ENCODE peak calls at places on chromosomes 2 and 18, in ten cellular contexts. W is left lung, O is heart left ventricle, U is IMR-90, P is colonic mucosa, B is fibroblast of lung, S is psoas muscle, Q is bronchial epithelial cell, C is uterus, Z is AG04449. K is an unnamed sample.
A peak's percentile ranks its signal among the peaks of the same experiment; 100 is the strongest.

GRCh38 chr2:18132697-18133096 is 254.2 kb downstream of the KCNS3 start:
- DNase-seq in W (no peak), P (no peak), Q (peak; percentile 44), S (no peak), C (no peak), B (peak; percentile 9), U (peak; percentile 7), O (no peak), Z (no peak), K (no peak)

GRCh38 chr2:42903821-42904575 is 111.6 kb upstream of the HAAO start:
- DNase-seq in U (no peak), Z (no peak), O (no peak), Q (peak; percentile 74), W (no peak), C (no peak), P (no peak), S (no peak), B (no peak), K (no peak)

GRCh38 chr18:44497757-44498490 is 182.8 kb upstream of the SETBP1 start:
- DNase-seq in C (peak; percentile 18), Q (no peak), P (no peak), B (no peak), W (no peak), Z (no peak), S (no peak), O (no peak), U (no peak), K (no peak)

GRCh38 chr2:189204322-189204941 is 24.9 kb upstream of the COL5A2 start:
- DNase-seq in O (no peak), U (peak; percentile 67), B (peak; percentile 65), Z (no peak), Q (peak; percentile 79), S (no peak), C (no peak), P (no peak), W (no peak), K (peak; percentile 43)

GRCh38 chr2:126953483-126953882 is 54.8 kb downstream of the TEX51 start:
- DNase-seq in C (no peak), Q (no peak), B (no peak), U (no peak), O (no peak), Z (no peak), P (no peak), W (no peak), S (no peak), K (no peak)

GRCh38 chr2:23414876-23415275 is 29.9 kb downstream of the KLHL29 start:
- DNase-seq in U (peak; percentile 48), P (no peak), B (no peak), O (no peak), Z (no peak), W (no peak), C (no peak), Q (no peak), S (no peak), K (no peak)

GRCh38 chr18:13443546-13443945 is 225.0 kb downstream of the LDLRAD4 start:
- DNase-seq in S (no peak), C (no peak), W (no peak), U (no peak), P (no peak), B (no peak), Q (no peak), Z (no peak), O (no peak), K (no peak)

GRCh38 chr18:79765491-79766245 is 32.1 kb upstream of the KCNG2 start:
- DNase-seq in B (peak; percentile 57), S (no peak), C (no peak), Q (no peak), W (no peak), P (no peak), U (peak; percentile 44), O (no peak), Z (no peak), K (peak; percentile 56)

GRCh38 chr2:34627003-34627402 is 1027.9 kb upstream of the FAM98A start:
- DNase-seq in B (no peak), P (no peak), Z (no peak), U (no peak), W (no peak), C (no peak), Q (no peak), S (no peak), O (no peak), K (no peak)

GRCh38 chr18:12334280-12335262 is 26.5 kb downstream of the TUBB6 start:
- DNase-seq in C (no peak), B (no peak), Q (no peak), S (no peak), U (no peak), P (no peak), O (no peak), W (no peak), Z (no peak), K (no peak)

GRCh38 chr2:134289225-134289624 is 35.4 kb downstream of the MGAT5 start:
- DNase-seq in S (no peak), P (no peak), B (no peak), O (no peak), W (no peak), Z (no peak), C (no peak), Q (no peak), U (no peak), K (no peak)

GRCh38 chr2:71787476-71788185 is 334.3 kb downstream of the DYSF start:
- DNase-seq in Z (no peak), O (no peak), S (no peak), U (no peak), B (no peak), P (peak; percentile 7), C (no peak), W (no peak), Q (no peak), K (no peak)

GRCh38 chr2:220394433-220394832 is 767.0 kb downstream of the SLC4A3 start:
- DNase-seq in S (no peak), C (peak; percentile 25), B (peak; percentile 61), W (no peak), O (no peak), U (peak; percentile 58), Z (no peak), Q (peak; percentile 57), P (no peak), K (peak; percentile 86)

GRCh38 chr2:29322011-29322410 is 206.8 kb downstream of the CLIP4 start:
- DNase-seq in S (no peak), B (no peak), U (no peak), Z (no peak), W (no peak), O (no peak), Q (peak; percentile 12), C (no peak), P (no peak), K (peak; percentile 45)

GRCh38 chr2:172440795-172441194 is 13.4 kb downstream of the ITGA6 start:
- DNase-seq in S (no peak), C (no peak), P (no peak), Z (no peak), U (no peak), B (no peak), O (no peak), W (no peak), Q (peak; percentile 83), K (no peak)

GRCh38 chr2:217835931-217836881 is 166.6 kb downstream of the TNS1 start:
- DNase-seq in W (no peak), O (peak; percentile 79), P (peak; percentile 38), U (peak; percentile 91), Q (no peak), S (peak; percentile 85), B (peak; percentile 92), Z (peak; percentile 60), C (peak; percentile 81), K (peak; percentile 97)

GRCh38 chr18:58996131-58996632 is 131.5 kb downstream of the ZNF532 start:
- DNase-seq in P (no peak), Q (peak; percentile 35), U (peak; percentile 91), B (peak; percentile 80), Z (peak; percentile 76), W (no peak), C (no peak), S (no peak), O (no peak), K (peak; percentile 98)

GRCh38 chr2:24827321-24828261 is 34.4 kb downstream of the CENPO start:
- DNase-seq in B (peak; percentile 91), P (peak; percentile 86), C (peak; percentile 80), Q (peak; percentile 73), O (no peak), U (peak; percentile 89), Z (peak; percentile 61), W (no peak), S (peak; percentile 81), K (peak; percentile 93)

GRCh38 chr2:24824071-24824588 is 30.9 kb downstream of the CENPO start:
- DNase-seq in O (no peak), U (no peak), Z (no peak), W (no peak), Q (no peak), P (peak; percentile 12), C (no peak), S (peak; percentile 38), B (no peak), K (no peak)

GRCh38 chr2:24822049-24822706 is 29.0 kb downstream of the CENPO start:
- DNase-seq in W (no peak), B (no peak), S (no peak), O (no peak), Q (no peak), Z (no peak), P (peak; percentile 7), U (no peak), C (no peak), K (no peak)

GRCh38 chr2:24825883-24826800 is 32.9 kb downstream of the CENPO start:
- DNase-seq in U (no peak), O (no peak), S (peak; percentile 44), P (no peak), B (no peak), W (no peak), Z (no peak), Q (peak; percentile 41), C (no peak), K (peak; percentile 28)

GRCh38 chr2:24824966-24825882 is 32.0 kb downstream of the CENPO start:
- DNase-seq in Q (no peak), S (peak; percentile 28), C (no peak), B (no peak), P (peak; percentile 30), U (no peak), W (no peak), Z (no peak), O (no peak), K (peak; percentile 36)
- TF ChIP-seq CTCF in Q (peak; percentile 62), S (peak; percentile 23), C (no peak), B (peak; percentile 38), P (peak; percentile 36), U (peak; percentile 33), W (peak; percentile 27), Z (peak; percentile 39), O (peak; percentile 45), K (peak; percentile 62)

GRCh38 chr18:31309115-31309514 is 8.8 kb upstream of the DSG1 start:
- DNase-seq in Z (no peak), S (no peak), B (no peak), U (no peak), P (no peak), Q (no peak), O (no peak), W (no peak), C (no peak), K (no peak)
- H3K4me3 ChIP-seq in Z (no peak overlapping the region), S (no peak overlapping the region), B (no peak overlapping the region), U (no peak overlapping the region), P (no peak overlapping the region), Q (no peak overlapping the region), O (no peak overlapping the region), W (no peak overlapping the region), C (no peak overlapping the region), K (no peak overlapping the region)

GRCh38 chr2:107305966-107306365 is 420.0 kb upstream of the ST6GAL2 start:
- DNase-seq in S (no peak), Z (no peak), U (no peak), W (no peak), C (no peak), Q (no peak), O (no peak), B (no peak), P (no peak), K (no peak)
- TF ChIP-seq CTCF in S (no peak), Z (no peak), U (no peak), W (no peak), C (no peak), Q (no peak), O (no peak), B (no peak), P (no peak), K (no peak)

GRCh38 chr2:214837466-214837865 is 28.0 kb upstream of the BARD1 start:
- DNase-seq in U (no peak), P (no peak), Q (no peak), C (no peak), Z (no peak), S (no peak), W (no peak), B (no peak), O (no peak), K (no peak)
- H3K4me3 ChIP-seq in U (no peak overlapping the region), P (no peak overlapping the region), Q (no peak overlapping the region), C (no peak overlapping the region), Z (no peak overlapping the region), S (no peak overlapping the region), W (no peak overlapping the region), B (no peak overlapping the region), O (no peak overlapping the region), K (no peak overlapping the region)